ENCODE peak calls at places on chromosome 17, in four cellular contexts. K is H9, I is cardiac fibroblast, M is mammary epithelial cell. H is an unnamed sample.

GRCh38 chr17:20992987-20993862 is 49.6 kb downstream of the USP22 start:
- DNase-seq in I (peak), M (peak), K (peak), H (peak)

GRCh38 chr17:7703584-7704574 is 1.1 kb upstream of the EFNB3 start:
- DNase-seq in M (peak), K (peak), I (peak), H (peak)

GRCh38 chr17:17698869-17699351 is 17.7 kb downstream of the RAI1 start:
- DNase-seq in M (no peak), K (peak), I (peak), H (no peak)

GRCh38 chr17:41932821-41933389 is 2.5 kb downstream of the ODAD4 start:
- DNase-seq in M (no peak), I (no peak), K (no peak), H (no peak)

GRCh38 chr17:40098846-40099626 is 1.4 kb downstream of the NR1D1 start:
- DNase-seq in I (peak), M (peak), K (peak), H (peak)

GRCh38 chr17:62062313-62062712 is 2.8 kb downstream of the MED13 start:
- DNase-seq in K (no peak), I (no peak), M (peak), H (no peak)

GRCh38 chr17:17669851-17670232 is 11.4 kb upstream of the RAI1 start:
- DNase-seq in M (no peak), K (no peak), I (no peak), H (no peak)

GRCh38 chr17:72654746-72655145 is 437.7 kb downstream of the SLC39A11 start:
- DNase-seq in I (no peak), K (no peak), M (no peak), H (no peak)

GRCh38 chr17:27535975-27536374 is 79.7 kb downstream of the KSR1 start:
- DNase-seq in K (no peak), M (no peak), I (no peak), H (no peak)

GRCh38 chr17:77999413-78000173 is 41.1 kb downstream of the TNRC6C start:
- DNase-seq in K (no peak), I (peak), M (peak), H (peak)

GRCh38 chr17:79298801-79299200 is 224.2 kb downstream of the ENGASE start:
- DNase-seq in I (no peak), K (no peak), M (no peak), H (no peak)

GRCh38 chr17:5331506-5331905 is 49.4 kb downstream of the RABEP1 start:
- DNase-seq in M (no peak), I (no peak), K (no peak), H (no peak)

GRCh38 chr17:65173284-65173793 is 36.2 kb downstream of the RGS9 start:
- DNase-seq in K (peak), M (no peak), I (peak), H (peak)

GRCh38 chr17:15454328-15454727 is 13.1 kb downstream of the CDRT4 start:
- DNase-seq in M (no peak), I (no peak), K (no peak), H (no peak)

GRCh38 chr17:15456486-15456885 is 10.9 kb downstream of the CDRT4 start:
- DNase-seq in I (no peak), M (no peak), K (no peak), H (no peak)

GRCh38 chr17:15457723-15458094 is 9.7 kb downstream of the CDRT4 start:
- DNase-seq in K (no peak), I (no peak), M (no peak), H (no peak)

GRCh38 chr17:15453782-15454181 is 13.6 kb downstream of the CDRT4 start:
- DNase-seq in I (no peak), M (no peak), K (no peak), H (no peak)

DNA sequence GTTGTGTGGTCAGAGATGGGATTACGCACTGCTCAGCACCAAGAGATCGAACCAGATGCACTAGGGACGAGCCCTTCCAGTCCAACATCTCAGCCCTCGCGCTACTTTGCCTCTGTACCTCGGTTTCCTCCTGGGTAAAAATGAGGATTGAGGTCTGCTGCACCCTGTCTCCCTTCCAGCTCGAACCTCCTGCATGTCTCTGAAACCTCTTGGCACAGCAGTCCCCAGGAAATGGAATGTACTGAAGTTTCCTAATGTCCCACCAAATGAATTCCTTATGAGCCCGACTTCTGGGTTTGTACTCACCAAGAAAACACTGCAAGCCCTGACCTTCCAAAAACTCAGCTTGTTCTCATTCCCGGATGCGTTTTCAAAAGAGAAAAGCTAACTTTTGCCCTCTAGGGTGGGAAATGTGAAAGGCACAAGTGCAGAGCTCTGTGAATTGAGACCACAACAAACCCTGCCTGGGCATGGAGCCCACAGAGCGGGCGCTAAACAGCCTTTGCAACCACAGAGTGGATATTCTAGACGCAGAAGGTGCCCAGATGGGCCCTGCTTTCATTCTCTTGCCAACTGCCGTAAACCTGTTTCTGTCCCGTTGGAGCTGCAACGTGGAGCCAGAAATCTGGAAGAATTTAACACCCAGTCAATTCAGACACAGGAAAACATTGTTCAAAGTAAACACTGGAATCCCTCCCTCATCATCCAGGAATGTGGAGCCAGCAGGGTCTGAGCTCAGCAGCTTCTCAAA is 10.3 kb downstream of the CDRT4 start:
- DNase-seq in K (no peak), I (peak), M (no peak), H (no peak)
- TF ChIP-seq CTCF in K (peak), I (peak), M (no peak), H (no peak)

DNA sequence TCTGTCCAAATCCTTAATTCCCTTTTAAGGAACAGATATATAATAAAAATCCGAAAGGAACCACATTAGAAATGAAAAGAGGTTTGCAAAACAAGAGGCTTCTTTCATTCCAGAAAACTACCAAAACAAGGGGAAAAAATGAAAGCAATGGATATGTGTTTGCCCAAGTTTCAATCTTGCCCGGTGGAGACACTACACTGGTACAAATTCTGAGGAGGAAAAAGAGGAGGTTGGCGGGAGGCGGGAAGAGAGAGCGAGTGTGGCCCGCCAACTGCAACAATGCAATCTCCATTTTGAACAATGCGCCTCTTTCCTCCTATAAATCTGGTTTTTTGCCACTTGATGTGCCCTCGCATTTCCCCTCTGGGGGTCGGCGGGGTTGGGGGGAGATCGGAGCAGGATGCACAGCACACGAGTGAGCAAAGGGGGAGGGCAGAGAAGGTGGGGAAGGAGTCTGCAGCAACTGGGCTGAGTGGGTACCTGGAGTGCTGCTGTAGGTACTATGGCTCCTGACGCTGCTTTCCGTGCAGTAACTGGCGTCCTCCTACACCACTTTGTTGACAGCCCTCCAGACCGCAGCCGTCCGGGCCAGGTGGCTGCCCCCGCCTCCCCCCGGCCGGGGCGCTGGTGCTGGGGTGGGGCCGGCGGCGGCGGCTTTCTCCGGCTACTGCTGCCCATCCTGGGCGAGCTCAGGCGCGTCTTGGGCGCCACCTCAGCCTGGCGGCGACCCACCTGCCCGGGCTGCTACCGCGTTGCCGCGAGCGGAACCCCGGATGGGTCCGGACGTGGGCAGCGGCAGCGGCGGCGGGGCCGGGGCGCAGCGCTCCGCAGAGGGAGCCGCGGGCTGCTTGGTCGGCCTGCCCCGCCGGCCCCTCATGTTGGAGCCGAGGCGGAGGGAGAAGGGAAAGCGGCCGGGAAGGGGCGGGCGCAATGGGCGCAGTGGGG is 93.8 kb upstream of the PLEKHM1 start:
- DNase-seq in I (peak), M (peak), K (peak), H (peak)
- TF ChIP-seq CTCF in I (no peak), M (no peak), K (no peak), H (no peak)

DNA sequence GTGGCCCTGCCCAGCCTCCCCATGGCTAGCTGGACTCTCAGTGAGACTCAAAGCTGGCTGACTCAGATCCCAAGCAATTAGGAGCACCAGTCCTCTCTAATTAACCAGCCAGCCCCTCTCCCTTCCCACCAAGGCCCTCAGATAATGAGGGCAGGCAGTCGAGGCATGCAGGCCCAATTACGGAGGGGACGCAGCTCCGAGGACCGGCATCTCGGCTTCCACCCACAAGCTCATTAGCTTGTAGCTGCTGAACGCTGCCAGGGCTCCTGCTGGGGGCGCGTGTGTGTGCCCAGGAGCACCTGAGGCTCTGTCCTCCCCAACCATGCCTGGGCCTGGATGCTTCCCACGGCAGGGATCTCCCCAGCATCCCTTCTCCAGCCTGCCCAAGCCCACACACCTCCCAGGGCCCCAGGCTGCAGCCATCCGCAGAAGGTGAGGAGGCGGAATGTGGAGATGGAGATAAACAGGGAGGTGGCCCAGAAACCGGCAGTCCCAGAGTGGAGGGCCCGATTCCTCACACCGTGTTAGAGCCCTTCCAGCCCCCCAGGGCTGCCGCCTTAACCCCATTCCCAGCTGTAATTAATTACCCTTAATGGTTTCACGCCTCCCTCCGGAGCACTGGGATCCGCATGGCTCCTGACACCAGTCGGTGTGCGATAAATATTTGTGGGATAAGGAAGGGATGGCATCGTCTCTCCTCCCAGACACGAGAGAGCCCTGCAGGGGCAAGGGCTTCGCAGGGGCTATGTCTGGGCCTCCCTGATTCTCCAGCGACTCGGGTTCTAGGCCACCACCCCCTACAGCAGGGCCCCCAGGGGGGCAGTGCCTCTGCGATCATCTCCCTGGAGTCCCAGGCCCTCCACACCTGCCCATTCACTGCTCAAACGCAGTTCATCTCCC is 42.2 kb downstream of the RPH3AL start:
- DNase-seq in M (no peak), K (no peak), I (no peak), H (no peak)
- TF ChIP-seq CTCF in M (no peak), K (no peak), I (no peak), H (no peak)

DNA sequence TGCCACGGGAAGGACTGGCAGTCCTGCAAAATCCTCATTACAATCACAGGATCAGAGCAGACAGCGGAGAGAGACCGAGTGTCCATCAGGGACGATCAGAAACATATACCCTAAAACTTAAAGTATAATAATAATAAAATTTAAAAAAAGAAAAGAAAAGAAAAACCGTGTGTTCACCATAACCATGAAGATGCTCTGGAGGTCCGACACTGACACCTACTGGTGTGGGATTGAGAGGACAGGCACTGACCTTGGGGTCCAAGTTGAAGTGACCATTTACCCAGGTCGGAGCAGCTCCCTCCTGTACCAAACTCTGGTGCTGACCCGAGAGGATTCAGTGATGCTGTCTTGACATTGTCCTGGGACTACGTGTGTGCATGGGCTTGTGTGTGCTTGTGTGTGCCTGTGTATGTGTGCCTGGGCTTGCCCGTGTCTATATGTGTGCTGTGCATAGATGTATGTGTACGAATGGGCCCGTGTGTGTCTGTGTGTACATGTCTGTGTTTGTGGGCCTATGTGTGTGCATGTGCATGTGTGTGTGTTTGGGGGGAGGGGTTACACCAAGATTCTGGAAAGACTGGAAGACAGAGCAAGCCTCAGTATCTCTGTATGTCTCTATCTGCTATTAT is 10.0 kb upstream of the CD300LD start:
- DNase-seq in I (peak), K (peak), M (peak), H (peak)
- TF ChIP-seq CTCF in I (peak), K (peak), M (peak), H (peak)

DNA sequence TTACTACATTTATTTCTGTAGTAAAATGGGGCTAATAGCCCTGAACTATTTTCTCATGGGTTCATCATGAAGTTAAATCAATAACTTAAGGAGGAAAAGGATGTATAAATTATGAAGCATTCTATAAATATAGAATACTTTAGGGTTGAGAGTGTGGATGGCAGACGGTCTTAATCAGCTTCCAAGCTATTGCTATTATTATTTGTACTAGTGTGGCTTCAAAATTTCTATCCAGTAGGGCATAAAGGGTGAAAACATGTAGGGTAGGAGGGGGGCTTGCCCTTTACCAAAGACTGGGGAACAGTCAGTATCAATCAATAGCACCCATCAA is 26.4 kb upstream of the DHX8 start:
- DNase-seq in K (no peak), M (no peak), I (no peak), H (no peak)
- TF ChIP-seq CTCF in K (no peak), M (no peak), I (no peak), H (no peak)

GRCh38 chr17:2071421-2072281 is 16.7 kb downstream of the HIC1 start:
- DNase-seq in M (no peak), K (no peak), I (peak), H (no peak)
- TF ChIP-seq CTCF in M (no peak), K (no peak), I (peak), H (no peak)

H was measured in activated CD8-positive, alpha-beta T cell treated with anti-CD3 and anti-CD28 coated beads for 36 hours.